ENCODE peak calls at places on chromosomes 4 and X, in six cellular contexts. One of them, this sample, is unnamed.

GRCh38 chrX:129694805-129695204 is 40.0 kb upstream of the APLN start:
- DNase-seq in fibroblast of mammary gland: no peak
- DNase-seq in fibroblast of the aortic adventitia: no peak
- DNase-seq in heart left ventricle: no peak
- DNase-seq in glutamatergic neuron: no peak
- DNase-seq in Calu3: no peak
- DNase-seq in this sample: no peak

GRCh38 chrX:63258144-63258543 is 93.0 kb downstream of the SPIN4 start:
- DNase-seq in heart left ventricle: no peak
- DNase-seq in fibroblast of the aortic adventitia: peak
- DNase-seq in glutamatergic neuron: no peak
- DNase-seq in Calu3: no peak
- DNase-seq in fibroblast of mammary gland: no peak
- DNase-seq in this sample: no peak

GRCh38 chr4:181525641-181526040 is 717.6 kb upstream of the TENM3 start:
- DNase-seq in fibroblast of mammary gland: no peak
- DNase-seq in glutamatergic neuron: peak
- DNase-seq in Calu3: no peak
- DNase-seq in heart left ventricle: no peak
- DNase-seq in fibroblast of the aortic adventitia: no peak
- DNase-seq in this sample: no peak

GRCh38 chr4:125096662-125097061 is 218.1 kb upstream of the FAT4 start:
- DNase-seq in Calu3: no peak
- DNase-seq in glutamatergic neuron: no peak
- DNase-seq in heart left ventricle: no peak
- DNase-seq in fibroblast of the aortic adventitia: no peak
- DNase-seq in fibroblast of mammary gland: no peak
- DNase-seq in this sample: no peak

GRCh38 chr4:37568494-37568893 is 117.7 kb downstream of the RELL1 start:
- DNase-seq in fibroblast of the aortic adventitia: no peak
- DNase-seq in Calu3: peak
- DNase-seq in heart left ventricle: no peak
- DNase-seq in fibroblast of mammary gland: no peak
- DNase-seq in glutamatergic neuron: no peak
- DNase-seq in this sample: no peak

GRCh38 chr4:73499996-73500765 is 18.6 kb downstream of the AFM start:
- DNase-seq in Calu3: no peak
- DNase-seq in fibroblast of the aortic adventitia: peak
- DNase-seq in fibroblast of mammary gland: no peak
- DNase-seq in glutamatergic neuron: no peak
- DNase-seq in heart left ventricle: no peak
- DNase-seq in this sample: no peak

GRCh38 chrX:150643958-150644357 is 49.2 kb upstream of the MTMR1 start:
- DNase-seq in fibroblast of mammary gland: no peak
- DNase-seq in heart left ventricle: no peak
- DNase-seq in glutamatergic neuron: no peak
- DNase-seq in Calu3: no peak
- DNase-seq in fibroblast of the aortic adventitia: no peak
- DNase-seq in this sample: no peak

GRCh38 chr4:5750052-5750950 is 39.3 kb downstream of the EVC start:
- DNase-seq in fibroblast of mammary gland: peak
- DNase-seq in fibroblast of the aortic adventitia: peak
- DNase-seq in heart left ventricle: no peak
- DNase-seq in Calu3: no peak
- DNase-seq in glutamatergic neuron: no peak
- DNase-seq in this sample: no peak

GRCh38 chr4:59841698-59842097 is 1358.4 kb upstream of the ADGRL3 start:
- DNase-seq in Calu3: no peak
- DNase-seq in glutamatergic neuron: no peak
- DNase-seq in fibroblast of the aortic adventitia: no peak
- DNase-seq in heart left ventricle: no peak
- DNase-seq in fibroblast of mammary gland: no peak
- DNase-seq in this sample: no peak

GRCh38 chr4:142656178-142656577 is 189.9 kb downstream of the INPP4B start:
- DNase-seq in fibroblast of mammary gland: peak
- DNase-seq in glutamatergic neuron: peak
- DNase-seq in fibroblast of the aortic adventitia: peak
- DNase-seq in heart left ventricle: no peak
- DNase-seq in Calu3: peak
- DNase-seq in this sample: no peak

GRCh38 chr4:22129454-22130075 is 181.0 kb upstream of the KCNIP4 start:
- DNase-seq in fibroblast of the aortic adventitia: peak
- DNase-seq in fibroblast of mammary gland: peak
- DNase-seq in heart left ventricle: no peak
- DNase-seq in Calu3: peak
- DNase-seq in glutamatergic neuron: peak
- DNase-seq in this sample: peak

GRCh38 chr4:99677161-99677560 is 19.5 kb upstream of the C4orf54 start:
- DNase-seq in fibroblast of mammary gland: no peak
- DNase-seq in Calu3: no peak
- DNase-seq in heart left ventricle: no peak
- DNase-seq in glutamatergic neuron: no peak
- DNase-seq in fibroblast of the aortic adventitia: no peak
- DNase-seq in this sample: no peak

GRCh38 chrX:50579955-50580354 is 109.3 kb upstream of the DGKK start:
- DNase-seq in glutamatergic neuron: peak
- DNase-seq in fibroblast of the aortic adventitia: peak
- DNase-seq in Calu3: peak
- DNase-seq in heart left ventricle: peak
- DNase-seq in fibroblast of mammary gland: peak
- DNase-seq in this sample: peak
- TF ChIP-seq CTCF in glutamatergic neuron: peak
- TF ChIP-seq CTCF in fibroblast of the aortic adventitia: peak
- TF ChIP-seq CTCF in Calu3: peak
- TF ChIP-seq CTCF in heart left ventricle: peak
- TF ChIP-seq CTCF in fibroblast of mammary gland: peak
- TF ChIP-seq CTCF in this sample: peak

GRCh38 chrX:153924149-153924861 is 1.8 kb downstream of the ARHGAP4 start:
- DNase-seq in heart left ventricle: peak
- DNase-seq in fibroblast of the aortic adventitia: peak
- DNase-seq in fibroblast of mammary gland: peak
- DNase-seq in glutamatergic neuron: no peak
- DNase-seq in Calu3: no peak
- DNase-seq in this sample: no peak
- TF ChIP-seq CTCF in heart left ventricle: peak
- TF ChIP-seq CTCF in fibroblast of the aortic adventitia: no peak
- TF ChIP-seq CTCF in fibroblast of mammary gland: peak
- TF ChIP-seq CTCF in glutamatergic neuron: no peak
- TF ChIP-seq CTCF in Calu3: no peak
- TF ChIP-seq CTCF in this sample: peak

GRCh38 chrX:126170715-126171114 is 4.6 kb upstream of the DCAF12L2 start:
- DNase-seq in glutamatergic neuron: no peak
- DNase-seq in Calu3: no peak
- DNase-seq in heart left ventricle: no peak
- DNase-seq in fibroblast of the aortic adventitia: no peak
- DNase-seq in fibroblast of mammary gland: no peak
- DNase-seq in this sample: no peak

GRCh38 chrX:126167560-126167959 is 1.5 kb upstream of the DCAF12L2 start:
- DNase-seq in fibroblast of the aortic adventitia: no peak
- DNase-seq in heart left ventricle: no peak
- DNase-seq in glutamatergic neuron: no peak
- DNase-seq in fibroblast of mammary gland: no peak
- DNase-seq in Calu3: no peak
- DNase-seq in this sample: no peak

GRCh38 chrX:126165401-126165720 is 728 bp downstream of the DCAF12L2 start:
- DNase-seq in glutamatergic neuron: no peak
- DNase-seq in Calu3: no peak
- DNase-seq in fibroblast of the aortic adventitia: no peak
- DNase-seq in heart left ventricle: no peak
- DNase-seq in fibroblast of mammary gland: no peak
- DNase-seq in this sample: no peak

GRCh38 chrX:126165721-126166401 is at the start of gene DCAF12L2:
- DNase-seq in fibroblast of mammary gland: no peak
- DNase-seq in fibroblast of the aortic adventitia: no peak
- DNase-seq in Calu3: no peak
- DNase-seq in heart left ventricle: peak
- DNase-seq in glutamatergic neuron: peak
- DNase-seq in this sample: peak

DNA sequence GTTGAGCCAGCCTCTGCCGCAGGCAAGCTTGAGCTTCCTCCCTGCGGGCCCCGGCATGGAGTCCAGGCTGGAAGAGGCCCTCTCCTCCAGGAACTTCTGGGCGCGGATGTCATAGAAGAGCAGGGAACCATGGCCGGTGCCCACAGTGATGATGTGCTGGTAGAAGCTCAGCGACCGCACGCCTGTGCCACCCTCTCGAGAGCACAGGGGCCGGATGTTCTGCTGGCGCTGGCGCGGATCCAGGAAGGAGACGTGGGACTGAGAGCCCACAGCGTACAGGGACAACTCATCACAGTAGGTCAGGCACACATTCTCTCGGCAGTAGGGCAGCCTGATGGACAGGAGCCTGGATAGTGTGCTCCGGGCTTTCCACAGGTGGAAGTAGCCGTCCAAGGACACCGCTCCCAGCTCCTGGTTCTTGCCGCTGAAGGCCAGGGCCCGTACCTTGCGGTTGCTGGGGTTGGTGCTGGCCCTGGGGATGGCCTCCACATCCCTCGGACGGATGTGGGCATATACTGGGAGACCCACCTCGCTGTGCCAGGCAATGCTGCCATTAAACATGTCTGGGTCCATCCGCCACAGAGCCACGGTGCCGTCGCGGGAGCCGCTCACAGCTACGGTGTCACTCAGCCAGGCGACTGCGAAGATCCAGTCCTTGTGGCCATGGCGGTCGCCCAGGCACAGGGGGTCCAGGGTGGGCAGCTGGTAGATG is 1.2 kb downstream of the DCAF12L2 start:
- DNase-seq in fibroblast of the aortic adventitia: no peak
- DNase-seq in Calu3: no peak
- DNase-seq in fibroblast of mammary gland: no peak
- DNase-seq in glutamatergic neuron: peak
- DNase-seq in heart left ventricle: no peak
- DNase-seq in this sample: no peak
- TF ChIP-seq CTCF in fibroblast of the aortic adventitia: no peak
- TF ChIP-seq CTCF in Calu3: no peak
- TF ChIP-seq CTCF in fibroblast of mammary gland: no peak
- TF ChIP-seq CTCF in glutamatergic neuron: no peak
- TF ChIP-seq CTCF in heart left ventricle: no peak
- TF ChIP-seq CTCF in this sample: no peak

GRCh38 chr4:39435875-39436563 is 22.7 kb downstream of the RPL9 start:
- DNase-seq in fibroblast of mammary gland: no peak
- DNase-seq in heart left ventricle: no peak
- DNase-seq in fibroblast of the aortic adventitia: peak
- DNase-seq in glutamatergic neuron: no peak
- DNase-seq in Calu3: no peak
- DNase-seq in this sample: no peak
- TF ChIP-seq CTCF in fibroblast of mammary gland: peak
- TF ChIP-seq CTCF in heart left ventricle: peak
- TF ChIP-seq CTCF in fibroblast of the aortic adventitia: peak
- TF ChIP-seq CTCF in glutamatergic neuron: no peak
- TF ChIP-seq CTCF in Calu3: no peak
- TF ChIP-seq CTCF in this sample: no peak

DNA sequence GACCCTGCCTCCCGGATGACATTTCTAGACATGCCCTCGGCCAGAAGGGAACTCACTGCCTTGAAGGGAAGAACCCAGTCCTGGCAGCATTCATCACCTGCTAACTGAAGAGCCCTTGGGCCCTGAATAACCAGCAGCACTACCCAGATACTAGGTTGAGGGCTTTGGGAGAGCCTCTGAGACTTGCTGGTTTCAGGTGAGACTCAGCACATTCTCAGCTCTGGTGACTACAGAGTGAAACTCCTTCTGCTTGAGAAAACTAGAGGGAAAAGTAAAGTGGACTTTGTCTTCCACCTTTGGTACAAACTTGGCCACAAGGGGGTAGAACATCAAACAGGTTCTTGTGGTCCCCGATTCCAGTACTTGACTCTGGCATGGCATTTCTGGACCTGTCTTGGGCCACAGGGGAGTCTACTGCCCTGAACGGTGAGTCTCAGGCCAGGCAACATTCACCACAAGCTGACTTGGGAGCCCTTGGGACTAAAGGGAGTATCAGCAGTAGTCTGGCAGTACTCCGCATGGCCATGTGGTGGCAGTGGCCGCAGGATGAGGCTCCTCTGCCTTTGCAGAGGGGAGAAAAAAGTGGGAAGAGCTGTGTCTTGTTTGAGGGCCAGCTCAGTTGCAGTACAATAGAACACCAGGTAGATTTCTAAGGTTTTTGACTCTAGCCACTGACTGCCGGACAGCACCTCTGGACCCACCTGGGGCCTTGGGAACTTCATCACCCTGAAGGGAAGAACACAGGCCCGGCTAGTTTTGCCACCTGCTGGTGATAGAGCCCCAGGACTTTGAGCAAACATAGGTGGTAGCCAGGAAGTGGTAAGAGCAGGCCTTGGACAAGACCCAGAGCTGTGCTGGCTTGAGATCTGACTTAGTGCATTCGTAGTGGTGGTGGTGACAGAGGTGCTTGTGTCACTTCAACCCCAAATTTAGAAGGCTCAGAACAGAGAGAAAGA is 414.8 kb downstream of the OPHN1 start:
- DNase-seq in glutamatergic neuron: peak
- DNase-seq in fibroblast of mammary gland: peak
- DNase-seq in fibroblast of the aortic adventitia: peak
- DNase-seq in heart left ventricle: no peak
- DNase-seq in Calu3: peak
- DNase-seq in this sample: peak
- TF ChIP-seq CTCF in glutamatergic neuron: peak
- TF ChIP-seq CTCF in fibroblast of mammary gland: peak
- TF ChIP-seq CTCF in fibroblast of the aortic adventitia: peak
- TF ChIP-seq CTCF in heart left ventricle: no peak
- TF ChIP-seq CTCF in Calu3: peak
- TF ChIP-seq CTCF in this sample: peak

This sample was measured in neural crest cell.